ENCODE peak calls at places on chromosomes 5 and 9, in five cellular contexts. A, F, T, D and W are unnamed samples. For H3K4me1 and H3K9me3, the result is how much of the 10 kb centered on the place peaks cover.

GRCh38 chr9:94801685-94802084 is 75.2 kb downstream of the AOPEP start:
- DNase-seq in F (no peak), A (no peak), D (no peak), T (no peak), W (no peak)

GRCh38 chr5:32461441-32462120 is 17.0 kb upstream of the ZFR start:
- DNase-seq in F (no peak), T (no peak), D (no peak), A (no peak), W (no peak)

GRCh38 chr9:124840300-124840833 is 12.9 kb upstream of the WDR38 start:
- DNase-seq in A (no peak), T (peak), F (no peak), D (peak), W (no peak)

GRCh38 chr5:63125862-63126261 is 547.2 kb downstream of the LRRC70 start:
- DNase-seq in T (no peak), A (no peak), D (no peak), F (no peak), W (no peak)

GRCh38 chr5:150511641-150512367 is 3.9 kb downstream of the NDST1 start:
- DNase-seq in F (peak), D (peak), T (peak), A (peak), W (no peak)

GRCh38 chr9:14674630-14675029 is 18.6 kb downstream of the ZDHHC21 start:
- DNase-seq in T (no peak), A (no peak), D (no peak), F (no peak), W (no peak)

GRCh38 chr9:121066850-121067249 is 7.9 kb upstream of the CNTRL start:
- DNase-seq in D (no peak), A (no peak), F (no peak), T (no peak), W (no peak)

GRCh38 chr5:83069406-83069805 is 7.8 kb downstream of the TMEM167A start:
- DNase-seq in T (no peak), D (no peak), F (no peak), A (no peak), W (no peak)

GRCh38 chr5:71743135-71743534 is 24.1 kb downstream of the CARTPT start:
- DNase-seq in F (no peak), A (no peak), D (no peak), T (no peak), W (no peak)

GRCh38 chr5:149831492-149831891 is 101.4 kb downstream of the PPARGC1B start:
- DNase-seq in T (no peak), F (no peak), D (no peak), A (no peak), W (no peak)

GRCh38 chr5:158991391-158991790 is 108.3 kb downstream of the EBF1 start:
- DNase-seq in F (no peak), D (no peak), T (no peak), A (no peak), W (no peak)

GRCh38 chr9:79477955-79478751 is 93.6 kb upstream of the TLE4 start:
- DNase-seq in A (no peak), F (no peak), T (no peak), D (peak), W (no peak)

GRCh38 chr9:6715755-6716643 is 41.8 kb upstream of the KDM4C start:
- DNase-seq in T (peak), F (peak), A (peak), D (peak), W (peak)

GRCh38 chr5:135295852-135296251 is 103.2 kb downstream of the MACROH2A1 start:
- DNase-seq in T (no peak), F (no peak), D (no peak), A (no peak), W (no peak)

GRCh38 chr9:107698779-107699564 is 209.4 kb upstream of the KLF4 start:
- DNase-seq in D (no peak), A (no peak), F (no peak), T (no peak), W (no peak)

GRCh38 chr9:80552931-80553330 is 981.2 kb downstream of the TLE4 start:
- DNase-seq in T (no peak), A (no peak), F (no peak), D (no peak), W (no peak)

GRCh38 chr9:102069969-102070368 is 331.5 kb upstream of the GRIN3A start:
- DNase-seq in F (no peak), A (no peak), D (no peak), T (no peak), W (no peak)

GRCh38 chr5:75656311-75657003 is 45.2 kb downstream of the ANKDD1B start:
- DNase-seq in D (no peak), F (no peak), A (no peak), T (no peak), W (peak)

GRCh38 chr9:75909776-75910175 is 19.3 kb downstream of the PCSK5 start:
- DNase-seq in F (no peak), A (no peak), D (no peak), T (no peak), W (no peak)

GRCh38 chr9:75053869-75054268 is 25.8 kb upstream of the CARNMT1 start:
- DNase-seq in F (no peak), T (no peak), D (no peak), A (no peak), W (no peak)

DNA sequence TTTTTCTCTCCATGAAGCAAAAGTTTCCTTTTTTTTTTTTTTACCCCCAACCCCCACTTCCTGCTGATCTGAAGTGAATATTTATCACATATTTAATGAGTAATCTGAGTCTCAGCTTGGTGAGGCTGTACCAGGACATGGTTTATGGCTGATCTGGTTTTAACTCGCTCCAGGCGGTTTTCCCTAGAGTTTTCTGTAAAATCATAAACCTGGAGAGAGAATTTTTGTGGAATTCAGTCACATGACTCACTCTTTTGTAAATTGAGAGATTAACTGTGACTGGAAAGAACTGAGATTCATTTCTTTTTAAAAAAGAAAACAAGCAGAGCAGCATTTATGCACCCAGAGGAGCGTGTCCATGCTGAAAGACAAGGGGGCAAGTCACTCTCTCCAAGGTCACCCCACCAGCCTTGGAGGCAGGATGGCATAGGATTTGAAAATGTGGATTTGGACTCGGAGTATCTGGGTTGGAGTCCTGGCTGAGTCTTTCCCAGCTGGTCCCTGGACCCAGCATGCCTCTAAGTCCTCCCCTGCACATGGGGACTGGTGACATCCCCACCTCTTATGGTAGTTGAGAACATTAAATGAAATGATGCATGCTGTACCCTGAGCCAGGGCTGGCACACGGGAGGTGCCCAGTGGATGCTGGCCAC is 81.8 kb downstream of the ZNF618 start:
- DNase-seq in T (no peak), A (peak), D (peak), F (no peak), W (no peak)
- H3K4me1 ChIP-seq in T (under half), A (under half), D (under half), F (under half), W (under half)

GRCh38 chr9:35142037-35142436 is 19.8 kb upstream of the UNC13B start:
- DNase-seq in T (no peak), D (no peak), A (no peak), F (no peak), W (no peak)
- H3K9me3 ChIP-seq in T (under half), D (under half), A (under half), F (under half), W (under half)

GRCh38 chr5:124030043-124030461 is 518.1 kb downstream of the CSNK1G3 start:
- DNase-seq in T (no peak), F (no peak), D (no peak), A (no peak), W (no peak)
- H3K27ac ChIP-seq in T (no peak), F (no peak), D (no peak), A (no peak), W (no peak)

GRCh38 chr5:88677943-88678779 is 204.8 kb downstream of the MEF2C start:
- DNase-seq in A (no peak), T (no peak), D (peak), F (no peak), W (no peak)
- H3K4me1 ChIP-seq in A (under half), T (under half), D (under half), F (under half), W (under half)

GRCh38 chr9:96813607-96814006 is 35.7 kb upstream of the ZNF510 start:
- DNase-seq in F (no peak), D (no peak), T (no peak), A (no peak), W (no peak)
- H3K9me3 ChIP-seq in F (under half), D (half or more), T (half or more), A (under half), W (under half)

GRCh38 chr9:133278161-133279131 is 3.4 kb upstream of the ABO start:
- DNase-seq in T (no peak), D (no peak), F (no peak), A (no peak), W (no peak)

GRCh38 chr9:133277467-133277866 is 2.5 kb upstream of the ABO start:
- DNase-seq in T (no peak), F (no peak), A (no peak), D (no peak), W (no peak)

GRCh38 chr9:133276923-133277322 is 1.9 kb upstream of the ABO start:
- DNase-seq in T (no peak), F (no peak), A (no peak), D (no peak), W (no peak)

GRCh38 chr9:133282454-133283238 is 7.6 kb upstream of the ABO start:
- DNase-seq in F (no peak), T (no peak), D (no peak), A (peak), W (no peak)

DNA sequence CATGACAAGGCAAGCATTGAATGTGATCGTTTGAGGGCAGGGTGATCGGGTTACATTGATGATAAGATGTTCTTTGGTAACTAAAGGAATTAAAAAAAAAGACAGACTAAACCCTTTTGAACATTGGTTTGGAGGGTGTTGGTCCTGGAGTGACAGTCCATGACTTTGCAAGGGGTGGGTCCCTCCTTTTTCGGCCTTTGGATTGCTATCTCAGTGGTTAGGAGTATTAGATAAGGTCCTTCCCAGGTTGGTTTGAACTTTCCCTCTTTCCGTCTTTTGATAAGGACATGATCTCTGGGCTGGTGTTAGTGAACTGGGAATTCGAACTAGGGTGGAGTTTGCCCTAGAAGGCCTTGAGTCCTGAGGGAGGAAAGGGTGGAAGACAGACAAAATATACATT is 5.4 kb upstream of the ABO start:
- DNase-seq in D (no peak), F (no peak), A (peak), T (no peak), W (no peak)
- H3K27ac ChIP-seq in D (no peak), F (no peak), A (peak), T (no peak), W (no peak)

GRCh38 chr5:15693933-15694332 is 194.0 kb downstream of the FBXL7 start:
- DNase-seq in A (no peak), F (no peak), T (no peak), D (peak), W (no peak)
- H3K4me1 ChIP-seq in A (under half), F (under half), T (under half), D (under half), W (under half)

GRCh38 chr9:101037433-101037832 is 8.9 kb downstream of the PLPPR1 start:
- DNase-seq in D (no peak), T (no peak), A (no peak), F (no peak), W (no peak)
- H3K9me3 ChIP-seq in D (under half), T (under half), A (under half), F (under half), W (under half)